ENCODE peak calls at places on chromosomes 7 and 10, in eight cellular contexts. P, S, K, G, O, D, J and A are unnamed samples.

GRCh38 chr10:114525368-114525949 is 121.2 kb upstream of the AFAP1L2 start:
- DNase-seq in P (no peak), S (no peak), K (no peak), G (peak), O (no peak), D (no peak), J (no peak), A (no peak)

GRCh38 chr7:24395512-24395911 is 111.5 kb downstream of the NPY start:
- DNase-seq in P (no peak), S (no peak), K (no peak), G (peak), O (no peak), D (no peak), J (peak), A (no peak)

GRCh38 chr10:132389631-132390454 is 7.2 kb upstream of the PWWP2B start:
- DNase-seq in P (no peak), S (peak), K (peak), G (no peak), O (no peak), D (peak), J (no peak), A (no peak)

GRCh38 chr10:32273326-32273725 is 73.6 kb downstream of the EPC1 start:
- DNase-seq in P (no peak), S (no peak), K (no peak), G (no peak), O (no peak), D (no peak), J (no peak), A (no peak)

GRCh38 chr7:30772984-30773383 is 1.8 kb downstream of the MINDY4 start:
- DNase-seq in P (no peak), S (no peak), K (no peak), G (no peak), O (no peak), D (no peak), J (no peak), A (no peak)

GRCh38 chr10:49177391-49178355 is 10.5 kb downstream of the TMEM273 start:
- DNase-seq in P (peak), S (no peak), K (no peak), G (peak), O (no peak), D (no peak), J (peak), A (no peak)

GRCh38 chr7:30157217-30157616 is 22.4 kb downstream of the MTURN start:
- DNase-seq in P (no peak), S (peak), K (no peak), G (peak), O (no peak), D (no peak), J (no peak), A (no peak)

GRCh38 chr7:20227291-20227795 is 10.2 kb upstream of the MACC1 start:
- DNase-seq in P (no peak), S (no peak), K (no peak), G (no peak), O (no peak), D (no peak), J (no peak), A (no peak)

GRCh38 chr7:11328309-11328708 is 354.6 kb downstream of the PHF14 start:
- DNase-seq in P (no peak), S (no peak), K (no peak), G (no peak), O (no peak), D (no peak), J (peak), A (no peak)

GRCh38 chr7:125279956-125280355 is 350.3 kb upstream of the POT1 start:
- DNase-seq in P (no peak), S (no peak), K (no peak), G (peak), O (no peak), D (no peak), J (no peak), A (no peak)

GRCh38 chr10:100878291-100878910 is 34.4 kb upstream of the SLF2 start:
- DNase-seq in P (peak), S (no peak), K (peak), G (peak), O (peak), D (no peak), J (peak), A (peak)

GRCh38 chr7:756928-757560 is 30.0 kb upstream of the PRKAR1B start:
- DNase-seq in P (no peak), S (no peak), K (no peak), G (no peak), O (no peak), D (peak), J (no peak), A (no peak)